ENCODE peak calls at places on chromosomes 7 and 10, in five cellular contexts. R, G, B, Z and W are unnamed samples. For H3K4me1, the result is how much of the 10 kb centered on the place peaks cover.

GRCh38 chr10:21954132-21954531 is 49.4 kb downstream of the DNAJC1 start:
- DNase-seq in R (no peak), G (no peak), B (no peak), Z (no peak), W (no peak)

GRCh38 chr7:152674860-152675760 is 831 bp downstream of the XRCC2 start:
- DNase-seq in R (no peak), G (no peak), B (peak), Z (no peak), W (no peak)

GRCh38 chr7:7738622-7739021 is 20.2 kb upstream of the RPA3 start:
- DNase-seq in R (no peak), G (no peak), B (no peak), Z (no peak), W (no peak)

GRCh38 chr7:27161214-27161720 is 4.1 kb downstream of the HOXA9 start:
- DNase-seq in R (peak), G (no peak), B (no peak), Z (peak), W (no peak)

GRCh38 chr10:52198540-52198939 is 115.5 kb upstream of the DKK1 start:
- DNase-seq in R (no peak), G (no peak), B (no peak), Z (no peak), W (no peak)

GRCh38 chr7:102215281-102215680 is 71.4 kb upstream of the SH2B2 start:
- DNase-seq in R (no peak), G (no peak), B (no peak), Z (no peak), W (no peak)

GRCh38 chr7:32958046-32959025 is 1.1 kb downstream of the FKBP9 start:
- DNase-seq in R (peak), G (no peak), B (peak), Z (peak), W (peak)

GRCh38 chr7:148079681-148080080 is 510.9 kb upstream of the C7orf33 start:
- DNase-seq in R (no peak), G (no peak), B (no peak), Z (no peak), W (no peak)

GRCh38 chr10:123538401-123539320 is 127.5 kb upstream of the GPR26 start:
- DNase-seq in R (no peak), G (no peak), B (peak), Z (no peak), W (no peak)

GRCh38 chr10:114681542-114681941 is 23.5 kb upstream of the ABLIM1 start:
- DNase-seq in R (no peak), G (no peak), B (no peak), Z (peak), W (no peak)

GRCh38 chr7:122258971-122259370 is 45.6 kb downstream of the FEZF1 start:
- DNase-seq in R (no peak), G (no peak), B (no peak), Z (no peak), W (no peak)
- H3K4me1 ChIP-seq in R (under half), G (under half), B (half or more), Z (under half), W (under half)

DNA sequence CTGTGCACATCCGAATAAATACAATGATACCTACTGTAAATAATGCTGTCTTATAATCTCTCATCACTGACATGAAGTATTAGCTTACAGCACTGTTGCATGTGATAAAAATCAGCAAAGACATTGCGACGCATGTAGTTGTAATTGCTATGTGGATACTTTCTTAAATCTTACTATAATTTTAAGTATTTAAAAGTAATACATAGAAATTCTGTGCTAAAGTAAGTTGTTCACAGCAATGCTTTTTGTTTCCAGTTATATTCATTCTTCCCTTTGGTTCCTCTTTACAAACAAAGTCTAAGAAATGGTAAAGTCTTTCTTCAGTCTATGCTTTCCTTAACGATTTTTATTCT is 113.7 kb upstream of the DGKB start:
- DNase-seq in R (no peak), G (no peak), B (no peak), Z (no peak), W (no peak)
- H3K27ac ChIP-seq in R (no peak), G (no peak), B (no peak), Z (no peak), W (no peak)

GRCh38 chr7:5824297-5824610 is 42.8 kb upstream of the RNF216 start:
- DNase-seq in R (no peak), G (no peak), B (no peak), Z (no peak), W (no peak)

GRCh38 chr7:5827755-5828154 is 46.3 kb upstream of the RNF216 start:
- DNase-seq in R (no peak), G (no peak), B (peak), Z (peak), W (peak)

DNA sequence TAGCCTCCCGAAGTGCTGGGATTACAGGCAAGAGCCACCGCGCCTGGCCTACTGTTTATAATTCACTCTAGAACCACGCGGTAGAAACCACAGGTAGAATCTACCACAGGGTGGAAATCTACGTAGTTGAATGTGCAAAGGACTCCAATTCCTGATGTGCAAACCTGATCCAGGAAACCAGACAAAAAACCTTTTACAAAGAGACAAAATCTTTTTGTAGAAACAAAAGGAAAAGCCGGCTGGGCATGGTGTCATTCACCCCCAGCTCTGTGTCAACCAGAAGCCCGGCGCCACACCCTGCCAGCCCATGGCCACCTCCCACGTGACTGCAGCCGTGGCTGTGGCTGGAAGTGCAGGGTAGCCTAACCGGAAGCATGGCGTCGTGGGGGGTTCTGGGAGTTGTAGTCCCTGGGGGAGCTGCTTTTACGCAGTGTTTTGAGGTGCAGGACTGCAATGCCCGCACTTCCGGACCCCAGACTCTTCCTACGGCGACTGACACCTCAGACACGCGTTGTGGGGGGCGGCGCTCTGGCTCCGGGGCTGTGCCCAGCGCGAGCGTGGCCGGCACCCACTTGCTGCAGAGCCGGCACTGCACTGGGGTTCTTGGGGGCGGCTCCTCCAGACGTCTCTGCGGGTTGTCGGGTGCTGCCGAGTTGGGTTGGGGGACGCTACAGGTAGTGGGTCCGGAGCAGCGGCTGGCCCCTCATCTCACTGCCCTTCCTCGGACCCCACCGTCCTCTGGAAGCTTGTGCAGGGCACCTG is 41.5 kb upstream of the RNF216 start:
- DNase-seq in R (peak), G (peak), B (peak), Z (peak), W (peak)
- TF ChIP-seq CTCF in R (peak), G (no peak), B (no peak), Z (peak), W (peak)

DNA sequence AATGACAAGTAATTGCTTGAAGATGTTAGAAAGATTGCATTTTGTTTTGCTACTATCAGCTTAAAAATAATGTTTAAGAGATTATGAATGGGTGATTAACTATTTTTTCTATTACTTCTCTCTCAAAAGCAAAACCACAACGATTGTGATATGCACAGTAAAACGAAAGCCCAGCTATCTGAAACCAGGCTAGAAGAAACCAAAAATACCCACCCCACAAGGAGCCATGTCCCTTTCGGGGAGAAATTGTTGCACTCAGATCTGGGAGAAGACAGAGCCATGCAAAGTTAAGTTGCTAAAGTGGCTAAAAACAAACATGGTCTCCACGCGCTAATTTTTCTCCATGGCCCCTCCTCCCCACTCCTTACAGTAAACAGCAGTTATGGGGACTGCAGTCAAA is 173.6 kb downstream of the RPS24 start:
- DNase-seq in R (no peak), G (no peak), B (no peak), Z (no peak), W (no peak)
- H3K4me1 ChIP-seq in R (under half), G (under half), B (under half), Z (under half), W (under half)

GRCh38 chr7:44982535-44982923 is 3.7 kb upstream of the MYO1G start:
- DNase-seq in R (no peak), G (no peak), B (no peak), Z (no peak), W (no peak)
- H3K27ac ChIP-seq in R (no peak), G (no peak), B (no peak), Z (no peak), W (no peak)

DNA sequence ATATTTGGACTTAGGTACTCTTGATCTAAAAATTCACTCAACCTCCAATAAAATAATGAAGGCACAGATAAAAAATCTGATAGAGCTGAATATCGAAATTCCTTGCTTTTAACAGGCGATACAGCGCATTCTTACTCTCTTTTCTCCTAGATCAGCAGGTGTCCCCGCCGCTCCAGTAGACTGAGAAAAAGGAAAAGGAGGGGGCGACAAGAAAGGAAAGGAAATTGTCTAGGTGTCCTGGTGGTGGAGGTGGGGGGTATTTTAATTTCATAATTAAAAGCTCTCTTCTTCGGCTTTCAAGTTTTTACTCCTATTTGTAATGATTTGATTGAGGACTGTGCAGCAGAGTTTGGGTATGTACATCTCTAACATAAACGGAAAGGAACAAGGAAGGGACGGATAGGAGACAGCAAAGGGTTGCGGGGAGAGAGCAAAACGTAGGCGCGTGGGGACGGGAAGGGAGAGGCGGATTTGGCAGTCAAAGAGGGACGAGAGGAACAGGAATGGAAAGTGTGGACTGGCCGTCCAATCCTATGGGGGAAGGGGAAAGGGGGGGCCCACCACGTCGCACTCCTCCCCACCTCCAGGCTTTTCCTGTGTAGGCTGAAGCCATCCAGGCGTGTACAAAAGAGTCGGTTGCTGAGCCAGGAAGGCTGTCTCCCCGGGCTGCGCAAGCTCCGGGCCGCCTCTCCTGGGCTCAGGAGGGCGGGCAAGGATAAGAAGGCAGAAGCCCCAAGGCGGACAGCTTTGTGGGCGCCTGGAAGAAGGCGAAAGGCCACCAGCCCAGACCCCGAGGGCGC is 875 bp upstream of the HECTD2 start:
- DNase-seq in R (peak), G (peak), B (peak), Z (peak), W (peak)
- TF ChIP-seq CTCF in R (no peak), G (peak), B (peak), Z (no peak), W (peak)

GRCh38 chr10:131833446-131834080 is 67.2 kb upstream of the PPP2R2D start:
- DNase-seq in R (peak), G (no peak), B (no peak), Z (no peak), W (no peak)
- H3K4me1 ChIP-seq in R (under half), G (under half), B (under half), Z (under half), W (under half)

DNA sequence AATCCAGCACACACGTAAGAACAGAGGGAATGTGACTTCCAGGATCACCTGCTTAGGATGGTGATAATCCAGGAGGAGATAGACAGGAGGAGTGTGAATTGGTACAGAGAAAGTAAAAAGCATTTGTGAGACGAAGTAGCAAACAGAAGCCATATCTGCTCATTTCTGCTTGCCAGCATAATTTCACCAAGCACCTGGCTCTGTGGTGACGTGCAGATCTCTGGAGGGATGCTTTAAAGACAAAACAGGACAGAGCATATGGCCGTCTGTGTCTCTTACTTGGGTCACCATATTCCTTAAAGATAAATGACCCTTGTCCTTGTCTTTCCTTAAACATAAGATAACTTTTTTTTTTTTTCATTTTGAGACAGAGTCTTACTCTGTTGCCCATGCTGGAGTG is 90.2 kb upstream of the ARHGAP21 start:
- DNase-seq in R (no peak), G (no peak), B (no peak), Z (no peak), W (no peak)
- H3K27ac ChIP-seq in R (no peak), G (no peak), B (no peak), Z (no peak), W (no peak)

GRCh38 chr7:39317107-39317506 is 249.1 kb upstream of the YAE1 start:
- DNase-seq in R (no peak), G (no peak), B (peak), Z (no peak), W (no peak)
- TF ChIP-seq CTCF in R (no peak), G (no peak), B (peak), Z (no peak), W (no peak)

DNA sequence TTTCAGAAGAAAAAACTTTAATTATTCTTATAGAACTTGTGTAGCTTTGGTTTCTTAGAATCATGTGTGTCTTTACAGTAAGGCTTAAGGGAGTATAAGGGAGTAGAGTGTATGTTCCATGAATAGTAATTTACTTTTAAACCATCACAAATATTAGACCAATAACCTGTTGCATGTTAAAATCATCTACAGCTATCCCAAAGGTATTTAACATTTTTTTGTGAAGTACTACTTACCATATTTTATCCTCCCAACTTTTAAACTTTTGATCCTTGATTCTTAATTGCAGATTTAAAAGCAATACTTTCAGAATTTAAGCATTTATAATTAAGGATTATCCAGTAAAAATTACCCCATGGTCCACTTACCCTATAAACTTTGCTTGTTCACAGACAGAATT is 6.0 kb downstream of the GLI3 start:
- DNase-seq in R (no peak), G (no peak), B (no peak), Z (no peak), W (no peak)
- H3K4me1 ChIP-seq in R (under half), G (under half), B (half or more), Z (under half), W (under half)